ENCODE peak calls at places on chromosome 17, in five cellular contexts. V is Calu3; T is CD4-positive, alpha-beta T cell; L is colonic mucosa; K is esophagus squamous epithelium. J is an unnamed sample.

GRCh38 chr17:36095992-36096391 is 6.0 kb upstream of the CCL3 start:
- DNase-seq in T (no peak), V (no peak), L (no peak), K (no peak), J (no peak)

GRCh38 chr17:75153854-75154194 is 488 bp downstream of the JPT1 start:
- DNase-seq in K (no peak), T (no peak), V (no peak), L (no peak), J (no peak)

GRCh38 chr17:36703860-36704266 is 102.5 kb downstream of the MRM1 start:
- DNase-seq in K (no peak), T (peak), V (peak), L (peak), J (no peak)

GRCh38 chr17:27980035-27980434 is 62.4 kb upstream of the NLK start:
- DNase-seq in T (no peak), L (no peak), K (no peak), V (no peak), J (no peak)

GRCh38 chr17:65523853-65524664 is 37.4 kb downstream of the AXIN2 start:
- DNase-seq in K (no peak), V (no peak), T (no peak), L (no peak), J (no peak)

GRCh38 chr17:38469875-38470274 is 41.6 kb downstream of the ARHGAP23 start:
- DNase-seq in T (no peak), L (no peak), V (no peak), K (no peak), J (no peak)

GRCh38 chr17:4833178-4833940 is at the start of gene MINK1:
- DNase-seq in K (peak), L (peak), T (peak), V (peak), J (peak)

GRCh38 chr17:66727634-66728570 is 107.0 kb upstream of the CACNG5 start:
- DNase-seq in K (no peak), T (peak), L (peak), V (peak), J (no peak)

GRCh38 chr17:57726213-57726612 is 18.9 kb downstream of the CCDC182 start:
- DNase-seq in V (no peak), L (no peak), K (no peak), T (no peak), J (no peak)

GRCh38 chr17:42072323-42073187 is 22.2 kb upstream of the C17orf113 start:
- DNase-seq in L (no peak), V (peak), K (no peak), T (no peak), J (no peak)

GRCh38 chr17:21177401-21177800 is 36.6 kb downstream of the TMEM11 start:
- DNase-seq in V (no peak), L (no peak), K (no peak), T (no peak), J (no peak)

GRCh38 chr17:56910509-56911235 is 3.2 kb downstream of the TRIM25 start:
- DNase-seq in K (no peak), L (no peak), T (no peak), V (no peak), J (no peak)

GRCh38 chr17:60356947-60357346 is 35.0 kb downstream of the USP32 start:
- DNase-seq in K (no peak), L (no peak), V (no peak), T (no peak), J (no peak)

GRCh38 chr17:82449136-82449882 is 1.2 kb downstream of the CYBC1 start:
- DNase-seq in V (no peak), L (no peak), T (peak), K (peak), J (no peak)

GRCh38 chr17:79970576-79971068 is 65.0 kb downstream of the TBC1D16 start:
- DNase-seq in L (peak), V (no peak), T (no peak), K (no peak), J (no peak)

GRCh38 chr17:69448431-69449102 is 34.1 kb downstream of the MAP2K6 start:
- DNase-seq in T (no peak), L (peak), V (no peak), K (no peak), J (no peak)

GRCh38 chr17:81685108-81685507 is 1.3 kb downstream of the HGS start:
- DNase-seq in L (no peak), V (no peak), T (no peak), K (no peak), J (no peak)

GRCh38 chr17:78737332-78737731 is 44.7 kb downstream of the CYTH1 start:
- DNase-seq in L (no peak), T (no peak), K (no peak), V (no peak), J (no peak)

GRCh38 chr17:4497101-4497824 is 1.4 kb upstream of the SPNS2 start:
- DNase-seq in V (no peak), K (no peak), T (no peak), L (no peak), J (no peak)

GRCh38 chr17:64920419-64921172 is 1.3 kb upstream of the LRRC37A3 start:
- DNase-seq in K (no peak), V (no peak), T (no peak), L (no peak), J (no peak)

GRCh38 chr17:41539071-41539492 is 11.0 kb upstream of the KRT19 start:
- DNase-seq in L (no peak), T (no peak), K (no peak), V (no peak), J (no peak)

GRCh38 chr17:81493198-81494038 is 19.2 kb downstream of the ACTG1 start:
- DNase-seq in T (no peak), V (no peak), K (no peak), L (no peak), J (no peak)

GRCh38 chr17:50765454-50766221 is 1.7 kb downstream of the ANKRD40CL start:
- DNase-seq in L (peak), T (no peak), V (no peak), K (no peak), J (peak)

GRCh38 chr17:79465011-79466006 is 145.5 kb downstream of the RBFOX3 start:
- DNase-seq in T (no peak), K (no peak), L (no peak), V (no peak), J (no peak)

GRCh38 chr17:57783338-57783742 is 38.2 kb upstream of the CCDC182 start:
- DNase-seq in V (peak), L (peak), T (peak), K (no peak), J (peak)

GRCh38 chr17:15261063-15261817 is 3.9 kb downstream of the PMP22 start:
- DNase-seq in T (no peak), L (peak), K (no peak), V (peak), J (no peak)

GRCh38 chr17:7848131-7848579 is 6.7 kb upstream of the TMEM88 start:
- DNase-seq in V (no peak), T (no peak), L (no peak), K (no peak), J (no peak)

GRCh38 chr17:9306086-9306485 is 269.5 kb downstream of the STX8 start:
- DNase-seq in L (no peak), V (no peak), K (no peak), T (no peak), J (no peak)

GRCh38 chr17:1623057-1623456 is 5.6 kb downstream of the SLC43A2 start:
- DNase-seq in V (no peak), T (no peak), L (no peak), K (no peak), J (no peak)

GRCh38 chr17:65360961-65361552 is 200.4 kb downstream of the AXIN2 start:
- DNase-seq in V (no peak), K (no peak), L (peak), T (no peak), J (no peak)

GRCh38 chr17:11712445-11712844 is 114.2 kb downstream of the DNAH9 start:
- DNase-seq in L (no peak), T (no peak), K (no peak), V (no peak), J (no peak)

GRCh38 chr17:42111901-42112551 is 488 bp downstream of the DHX58 start:
- DNase-seq in K (no peak), V (peak), T (no peak), L (peak), J (no peak)

GRCh38 chr17:36524428-36524876 is 10.2 kb downstream of the MYO19 start:
- DNase-seq in K (no peak), L (no peak), V (no peak), T (no peak), J (peak)

GRCh38 chr17:77441130-77441920 is 300.6 kb downstream of the SEC14L1 start:
- DNase-seq in T (peak), K (no peak), V (no peak), L (peak), J (no peak)
- TF ChIP-seq CTCF in T (no peak), K (no peak), V (no peak), L (no peak), J (no peak)

GRCh38 chr17:52106638-52107261 is 51.8 kb downstream of the CA10 start:
- DNase-seq in L (peak), K (no peak), V (peak), T (no peak), J (no peak)
- TF ChIP-seq CTCF in L (peak), K (peak), V (peak), T (peak), J (peak)

DNA sequence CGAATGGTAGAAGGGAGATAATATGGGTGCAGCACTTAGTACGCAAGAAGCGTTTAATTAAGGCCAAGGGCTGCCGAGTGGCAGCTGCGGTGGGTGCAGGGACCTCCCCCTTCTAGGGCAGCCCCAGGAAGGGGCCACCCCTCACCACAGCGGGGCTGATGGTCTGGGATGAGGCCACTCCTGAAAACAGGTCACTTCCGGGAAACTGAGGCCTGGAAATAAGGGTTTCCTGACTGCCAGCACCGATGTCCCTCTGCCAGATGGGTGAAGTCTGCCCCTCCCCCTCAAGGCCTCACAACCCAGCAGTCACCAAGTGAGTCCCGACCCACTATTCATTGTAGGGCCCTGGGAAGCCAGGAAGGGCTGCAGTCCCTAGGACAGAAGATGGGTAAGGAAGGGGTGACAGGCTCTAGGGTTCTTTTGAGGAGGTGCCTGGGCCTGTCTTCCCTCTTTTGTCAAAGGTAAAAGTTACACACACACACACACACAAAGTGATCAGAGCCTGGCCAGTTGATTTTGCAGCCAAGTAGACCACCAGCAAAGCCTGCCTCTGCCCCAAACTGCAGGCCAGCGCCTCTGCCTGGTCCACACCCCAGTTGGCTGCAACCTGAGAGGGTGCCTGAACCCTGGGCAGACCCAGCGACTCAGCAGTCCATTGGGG is 12.5 kb downstream of the SREBF1 start:
- DNase-seq in K (no peak), L (peak), V (no peak), T (no peak), J (no peak)
- TF ChIP-seq CTCF in K (no peak), L (no peak), V (no peak), T (no peak), J (no peak)

DNA sequence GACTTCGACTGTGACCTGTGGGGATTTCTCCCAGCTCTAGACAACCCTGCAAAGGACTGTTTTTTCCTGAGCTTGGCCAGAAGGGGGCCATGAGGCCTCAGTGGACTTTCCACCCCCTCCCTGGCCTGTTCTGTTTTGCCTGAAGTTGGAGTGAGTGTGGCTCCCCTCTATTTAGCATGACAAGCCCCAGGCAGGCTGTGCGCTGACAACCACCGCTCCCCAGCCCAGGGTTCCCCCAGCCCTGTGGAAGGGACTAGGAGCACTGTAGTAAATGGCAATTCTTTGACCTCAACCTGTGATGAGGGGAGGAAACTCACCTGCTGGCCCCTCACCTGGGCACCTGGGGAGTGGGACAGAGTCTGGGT is 19.3 kb downstream of the NGFR start:
- DNase-seq in L (no peak), T (no peak), V (no peak), K (no peak), J (no peak)
- TF ChIP-seq CTCF in L (no peak), T (no peak), V (peak), K (no peak), J (no peak)